ENCODE peak calls at places on chromosomes 12 and 14, in four cellular contexts. I is fibroblast of lung, W is Right ventricle myocardium superior, Q is T-helper 17 cell. B is an unnamed sample.

GRCh38 chr12:13343380-13343779 is 146.9 kb downstream of the EMP1 start:
- DNase-seq in Q (no peak), I (no peak), W (no peak), B (no peak)

GRCh38 chr12:103930787-103931536 is 752 bp downstream of the HSP90B1 start:
- DNase-seq in Q (no peak), I (peak), W (peak), B (peak)

GRCh38 chr14:21070083-21070609 is at the start of gene ARHGEF40:
- DNase-seq in Q (no peak), W (peak), I (peak), B (peak)

GRCh38 chr12:42587564-42588307 is 1.8 kb downstream of the PRICKLE1 start:
- DNase-seq in I (no peak), Q (no peak), W (no peak), B (no peak)

GRCh38 chr12:124053855-124054254 is 80.8 kb downstream of the ZNF664 start:
- DNase-seq in Q (no peak), W (no peak), I (peak), B (no peak)

GRCh38 chr12:131229426-131230339 is 276.0 kb downstream of the ADGRD1 start:
- DNase-seq in I (no peak), W (peak), Q (no peak), B (no peak)

GRCh38 chr12:124319368-124320050 is 24.6 kb downstream of the RFLNA start:
- DNase-seq in Q (no peak), I (no peak), W (no peak), B (no peak)

GRCh38 chr12:8483081-8483479 is 27.3 kb downstream of the CLEC6A start:
- DNase-seq in W (no peak), Q (no peak), I (no peak), B (no peak)

GRCh38 chr14:74853581-74853980 is 22.4 kb downstream of the PROX2 start:
- DNase-seq in W (no peak), I (no peak), Q (no peak), B (no peak)

GRCh38 chr14:22510527-22511110 is 78.4 kb downstream of the DAD1 start:
- DNase-seq in Q (no peak), I (peak), W (no peak), B (no peak)

GRCh38 chr14:23068792-23069412 is 11.6 kb upstream of the CDH24 start:
- DNase-seq in W (peak), Q (peak), I (peak), B (peak)

GRCh38 chr12:53497461-53497860 is 1.8 kb downstream of the MAP3K12 start:
- DNase-seq in I (no peak), W (no peak), Q (no peak), B (no peak)

GRCh38 chr12:11561416-11561815 is 88.1 kb upstream of the ETV6 start:
- DNase-seq in W (no peak), Q (no peak), I (no peak), B (no peak)